ENCODE peak calls at places on chromosomes 1 and 21, in six cellular contexts. E is left lung; J is bronchial epithelial cell; G is adrenal gland; H is breast epithelium; C is CD8-positive, alpha-beta T cell. Q is an unnamed sample.

GRCh38 chr1:93615201-93616150 is 66.2 kb downstream of the BCAR3 start:
- DNase-seq in H (no peak), G (no peak), J (peak; percentile 84), E (no peak), C (no peak), Q (no peak)

GRCh38 chr1:90730247-90731022 is 13.3 kb upstream of the BARHL2 start:
- DNase-seq in G (no peak), E (peak; percentile 54), C (no peak), J (no peak), H (no peak), Q (no peak)

GRCh38 chr1:20993716-20994115 is 183.0 kb downstream of the EIF4G3 start:
- DNase-seq in C (no peak), G (no peak), E (no peak), J (no peak), H (no peak), Q (no peak)

GRCh38 chr1:236809133-236809532 is 14.0 kb downstream of the MTR start:
- DNase-seq in J (no peak), H (no peak), G (peak; percentile 33), E (no peak), C (no peak), Q (no peak)

GRCh38 chr21:16196521-16197208 is 466.9 kb downstream of the USP25 start:
- DNase-seq in J (peak; percentile 51), G (no peak), H (no peak), E (no peak), C (no peak), Q (no peak)

GRCh38 chr1:9476790-9477463 is 62.3 kb upstream of the SLC25A33 start:
- DNase-seq in G (no peak), C (no peak), E (no peak), H (no peak), J (peak; percentile 94), Q (no peak)

GRCh38 chr1:16191916-16192545 is 20.4 kb downstream of the ARHGEF19 start:
- DNase-seq in J (no peak), H (no peak), C (no peak), E (peak; percentile 48), G (no peak), Q (no peak)

GRCh38 chr1:89548486-89548857 is 23.8 kb downstream of the LRRC8B start:
- DNase-seq in E (no peak), C (no peak), G (no peak), H (no peak), J (no peak), Q (no peak)

GRCh38 chr1:62597281-62597680 is at the start of gene ANGPTL3:
- DNase-seq in H (no peak), E (no peak), G (no peak), C (no peak), J (no peak), Q (no peak)

GRCh38 chr1:174157157-174157806 is 2.0 kb upstream of the RABGAP1L start:
- DNase-seq in G (no peak), J (peak; percentile 86), E (no peak), C (no peak), H (no peak), Q (no peak)

GRCh38 chr21:33396966-33397365 is 6.2 kb upstream of the IFNGR2 start:
- DNase-seq in E (no peak), J (peak; percentile 56), G (no peak), C (no peak), H (no peak), Q (no peak)

GRCh38 chr1:220156620-220157146 is 62.8 kb downstream of the IARS2 start:
- DNase-seq in H (no peak), E (no peak), G (no peak), C (no peak), J (no peak), Q (no peak)
- H3K36me3 ChIP-seq in H (no peaks in the 10 kb centered on the region), E (peaks cover 88% of the 10 kb centered on the region), G (peaks cover 51% of the 10 kb centered on the region), C (peaks cover 28% of the 10 kb centered on the region), J (peaks cover 8% of the 10 kb centered on the region), Q (peaks cover 12% of the 10 kb centered on the region)

GRCh38 chr1:36177589-36178463 is 21.9 kb downstream of the MAP7D1 start:
- DNase-seq in G (no peak), J (no peak), H (no peak), C (no peak), E (no peak), Q (no peak)
- H3K36me3 ChIP-seq in G (peaks cover 85% of the 10 kb centered on the region), J (peaks cover 63% of the 10 kb centered on the region), H (peaks cover 16% of the 10 kb centered on the region), C (peaks cover 74% of the 10 kb centered on the region), E (peaks cover 98% of the 10 kb centered on the region), Q (peaks cover 96% of the 10 kb centered on the region)

GRCh38 chr1:40450491-40451237 is 388 bp downstream of the ZFP69B start:
- DNase-seq in H (no peak), E (no peak), C (peak; percentile 82), G (peak; percentile 22), J (peak; percentile 68), Q (no peak)

GRCh38 chr1:40451238-40451585 is 936 bp downstream of the ZFP69B start:
- DNase-seq in E (no peak), H (no peak), C (no peak), J (peak; percentile 2), G (no peak), Q (no peak)

GRCh38 chr1:40449684-40450490 is at the start of gene ZFP69B:
- DNase-seq in E (peak; percentile 98), G (peak; percentile 91), J (peak; percentile 73), C (peak; percentile 90), H (peak; percentile 83), Q (peak; percentile 27)

DNA sequence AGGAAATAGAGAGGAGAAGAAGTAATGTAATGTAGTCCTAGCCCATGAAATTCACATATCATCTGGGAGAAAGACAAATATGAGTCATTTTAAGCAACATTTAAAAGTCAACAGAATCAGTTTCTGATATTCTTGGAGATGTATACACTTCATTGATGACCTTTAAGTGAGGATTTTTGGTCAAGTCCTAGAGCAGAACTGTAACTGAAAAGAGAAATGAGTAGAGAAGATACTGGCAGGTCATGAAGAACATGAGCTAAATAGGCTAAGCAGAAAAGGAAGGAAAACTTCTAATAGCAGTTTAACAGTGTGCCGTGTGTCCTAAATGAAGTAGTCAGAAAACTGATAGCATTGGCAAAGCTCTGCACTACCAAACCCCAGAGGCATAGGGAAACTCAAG is 4.6 kb downstream of the ZFP69B start:
- DNase-seq in E (no peak), G (no peak), J (no peak), C (no peak), H (no peak), Q (no peak)
- H3K36me3 ChIP-seq in E (peaks cover 58% of the 10 kb centered on the region), G (no peaks in the 10 kb centered on the region), J (no peaks in the 10 kb centered on the region), C (peaks cover 21% of the 10 kb centered on the region), H (peaks cover 6% of the 10 kb centered on the region), Q (peaks cover 61% of the 10 kb centered on the region)

GRCh38 chr1:86470859-86471258 is 2.1 kb downstream of the CLCA1 start:
- DNase-seq in H (no peak), C (no peak), J (no peak), G (no peak), E (no peak), Q (no peak)

GRCh38 chr1:86466986-86467385 is 1.7 kb upstream of the CLCA1 start:
- DNase-seq in E (no peak), J (peak; percentile 65), H (no peak), G (no peak), C (no peak), Q (no peak)

GRCh38 chr1:86464819-86465218 is 3.9 kb upstream of the CLCA1 start:
- DNase-seq in C (no peak), H (no peak), E (no peak), J (peak; percentile 55), G (no peak), Q (no peak)

GRCh38 chr1:86468501-86468977 is at the start of gene CLCA1:
- DNase-seq in H (no peak), C (no peak), J (no peak), E (no peak), G (no peak), Q (no peak)

DNA sequence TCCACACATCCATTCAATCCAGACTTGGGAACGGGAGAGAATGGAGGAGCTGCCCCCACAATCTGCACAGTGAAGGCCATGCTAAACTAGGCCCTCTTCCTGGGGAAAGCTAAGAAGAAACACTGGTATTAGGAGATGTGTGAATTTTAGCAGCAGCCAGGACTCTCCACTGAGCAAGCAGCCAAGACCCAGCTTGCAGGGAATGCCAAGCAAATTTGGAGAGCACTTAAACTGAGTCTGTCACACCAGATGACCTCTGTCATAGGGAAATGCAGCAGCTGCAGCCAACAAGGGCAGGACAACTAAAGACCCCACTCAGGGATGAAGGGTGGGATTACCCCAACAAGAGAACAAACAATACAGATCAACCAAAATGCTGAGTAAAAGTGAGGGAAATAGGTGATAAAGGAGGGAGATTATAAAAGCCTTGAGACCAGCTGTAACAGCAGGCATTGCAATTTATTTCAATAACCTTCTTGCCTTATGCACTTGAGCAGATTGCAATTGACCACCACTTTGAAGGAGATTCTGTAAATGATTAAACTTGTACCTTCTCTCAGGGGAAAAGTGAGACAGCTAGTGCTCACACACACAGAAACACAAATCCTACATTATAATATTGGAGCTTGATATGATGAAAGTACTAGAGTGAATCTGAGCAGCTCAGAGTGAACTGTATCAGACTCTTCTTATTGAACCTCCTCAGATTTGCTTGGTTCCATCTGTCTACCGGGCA is 2.5 kb upstream of the CLCA1 start:
- DNase-seq in E (no peak), J (no peak), C (no peak), H (no peak), G (no peak), Q (no peak)
- H3K36me3 ChIP-seq in E (no peaks in the 10 kb centered on the region), J (no peaks in the 10 kb centered on the region), C (no peaks in the 10 kb centered on the region), H (no peaks in the 10 kb centered on the region), G (no peaks in the 10 kb centered on the region), Q (no peaks in the 10 kb centered on the region)

GRCh38 chr1:3599286-3599811 is 12.0 kb downstream of the MEGF6 start:
- DNase-seq in E (no peak), C (no peak), J (no peak), G (no peak), H (no peak), Q (no peak)
- H3K36me3 ChIP-seq in E (no peaks in the 10 kb centered on the region), C (no peaks in the 10 kb centered on the region), J (no peaks in the 10 kb centered on the region), G (no peaks in the 10 kb centered on the region), H (no peaks in the 10 kb centered on the region), Q (no peaks in the 10 kb centered on the region)

GRCh38 chr1:33281554-33282303 is 25.4 kb downstream of the ZNF362 start:
- DNase-seq in G (no peak), E (no peak), C (no peak), H (peak; percentile 37), J (no peak), Q (no peak)
- H3K36me3 ChIP-seq in G (peaks cover 53% of the 10 kb centered on the region), E (peaks cover 73% of the 10 kb centered on the region), C (peaks cover 18% of the 10 kb centered on the region), H (no peaks in the 10 kb centered on the region), J (peaks cover 10% of the 10 kb centered on the region), Q (peaks cover 94% of the 10 kb centered on the region)

GRCh38 chr1:248848596-248848995 is 10.3 kb downstream of the ZNF692 start:
- DNase-seq in C (peak; percentile 5), G (no peak), H (no peak), E (no peak), J (no peak), Q (no peak)
- H3K36me3 ChIP-seq in C (peaks cover 38% of the 10 kb centered on the region), G (peaks cover 63% of the 10 kb centered on the region), H (peaks cover 18% of the 10 kb centered on the region), E (peaks cover 86% of the 10 kb centered on the region), J (peaks cover 16% of the 10 kb centered on the region), Q (peaks cover 57% of the 10 kb centered on the region)

GRCh38 chr1:167592475-167592874 is 37.6 kb upstream of the RCSD1 start:
- DNase-seq in C (no peak), G (no peak), E (no peak), J (no peak), H (no peak), Q (no peak)
- H3K36me3 ChIP-seq in C (no peaks in the 10 kb centered on the region), G (no peaks in the 10 kb centered on the region), E (no peaks in the 10 kb centered on the region), J (no peaks in the 10 kb centered on the region), H (no peaks in the 10 kb centered on the region), Q (no peaks in the 10 kb centered on the region)